ENCODE peak calls at places on chromosomes 1 and 21, in four cellular contexts. U, Y, H and L are unnamed samples.

GRCh38 chr1:202274611-202275010 is 67.1 kb downstream of the UBE2T start:
- ATAC-seq in Y (peak), U (no peak), H (peak), L (peak)

GRCh38 chr1:56672579-56672978 is 27.5 kb downstream of the PRKAA2 start:
- ATAC-seq in U (no peak), H (no peak), Y (no peak), L (no peak)

GRCh38 chr1:48523541-48523940 is 51.5 kb upstream of the SPATA6 start:
- ATAC-seq in H (no peak), Y (no peak), U (no peak), L (no peak)

GRCh38 chr1:181482521-181483083 is 715 bp upstream of the CACNA1E start:
- ATAC-seq in H (peak), Y (peak), U (peak), L (peak)

GRCh38 chr1:220631238-220631842 is 58.8 kb upstream of the C1orf115 start:
- ATAC-seq in H (no peak), Y (no peak), U (no peak), L (no peak)

GRCh38 chr1:242454262-242455051 is 70.0 kb downstream of the PLD5 start:
- ATAC-seq in U (no peak), Y (peak), H (peak), L (peak)

GRCh38 chr1:75394386-75395139 is 216.4 kb downstream of the SLC44A5 start:
- ATAC-seq in U (no peak), Y (no peak), H (no peak), L (no peak)

GRCh38 chr1:78095618-78096416 is 50.1 kb downstream of the GIPC2 start:
- ATAC-seq in Y (peak), U (no peak), H (peak), L (no peak)

GRCh38 chr1:31055501-31055900 is 10.0 kb downstream of the PUM1 start:
- ATAC-seq in U (no peak), H (no peak), Y (peak), L (peak)

GRCh38 chr1:16181887-16182719 is 26.2 kb upstream of the EPHA2 start:
- ATAC-seq in U (peak), Y (peak), H (peak), L (peak)

GRCh38 chr1:75469586-75470173 is 141.2 kb downstream of the SLC44A5 start:
- ATAC-seq in Y (no peak), H (no peak), U (no peak), L (no peak)

GRCh38 chr1:47697616-47698335 is 259.9 kb downstream of the FOXD2 start:
- ATAC-seq in H (no peak), Y (no peak), U (no peak), L (no peak)

GRCh38 chr1:108830119-108831008 is 26.5 kb downstream of the AKNAD1 start:
- ATAC-seq in U (peak), Y (peak), H (peak), L (peak)

GRCh38 chr21:42398130-42398394 is 2.2 kb upstream of the TMPRSS3 start:
- ATAC-seq in H (no peak), Y (no peak), U (no peak), L (no peak)

GRCh38 chr1:21332691-21333449 is 42.6 kb upstream of the ECE1 start:
- ATAC-seq in U (no peak), Y (no peak), H (no peak), L (no peak)

GRCh38 chr1:2483026-2483425 is 6.9 kb downstream of the PLCH2 start:
- ATAC-seq in H (no peak), U (no peak), Y (no peak), L (no peak)

GRCh38 chr1:182015360-182015759 is 46.2 kb downstream of the ZNF648 start:
- ATAC-seq in H (no peak), U (no peak), Y (no peak), L (no peak)

GRCh38 chr1:65793359-65793732 is 651 bp downstream of the PDE4B start:
- ATAC-seq in H (no peak), Y (no peak), U (no peak), L (no peak)

GRCh38 chr1:23103001-23103879 is 65.4 kb downstream of the LUZP1 start:
- ATAC-seq in Y (peak), H (peak), U (no peak), L (peak)

GRCh38 chr1:245754463-245754961 is 599.7 kb downstream of the KIF26B start:
- ATAC-seq in Y (no peak), U (no peak), H (no peak), L (no peak)

GRCh38 chr1:185315364-185316108 is 1.5 kb downstream of the IVNS1ABP start:
- ATAC-seq in H (no peak), Y (no peak), U (no peak), L (no peak)

GRCh38 chr1:111219466-111220286 is 7.8 kb upstream of the CHI3L2 start:
- ATAC-seq in U (no peak), H (no peak), Y (no peak), L (peak)

GRCh38 chr1:93779540-93780121 is 98.0 kb upstream of the BCAR3 start:
- ATAC-seq in Y (no peak), H (peak), U (no peak), L (peak)

GRCh38 chr1:179137623-179138235 is 55.9 kb downstream of the TOR3A start:
- ATAC-seq in Y (peak), U (peak), H (peak), L (no peak)

GRCh38 chr21:35768187-35768586 is 292.1 kb downstream of the SETD4 start:
- ATAC-seq in U (no peak), Y (no peak), H (no peak), L (no peak)

GRCh38 chr1:116911166-116911553 is 1.4 kb downstream of the PTGFRN start:
- ATAC-seq in Y (no peak), H (no peak), U (no peak), L (no peak)

GRCh38 chr1:27993241-27993640 is 33.5 kb downstream of the XKR8 start:
- ATAC-seq in H (no peak), U (no peak), Y (peak), L (no peak)

GRCh38 chr1:192506741-192507155 is 68.8 kb upstream of the RGS1 start:
- ATAC-seq in H (peak), Y (no peak), U (no peak), L (no peak)

GRCh38 chr1:245407983-245408382 is 253.2 kb downstream of the KIF26B start:
- ATAC-seq in Y (no peak), H (no peak), U (no peak), L (no peak)

GRCh38 chr1:235077571-235078479 is 50.8 kb downstream of the TOMM20 start:
- ATAC-seq in Y (no peak), H (no peak), U (no peak), L (no peak)

GRCh38 chr1:158163000-158163947 is 17.4 kb upstream of the CD1D start:
- ATAC-seq in U (no peak), H (no peak), Y (peak), L (no peak)